ENCODE peak calls at places on chromosomes 4 and X, in nine cellular contexts. One of them, this sample, is unnamed. For H3K36me3, the result is how much of the 10 kb centered on the place peaks cover.

GRCh38 chrX:51803833-51804232 is 60.6 kb downstream of the GSPT2 start:
- DNase-seq in endodermal cell: no peak
- DNase-seq in lower lobe of right lung: no peak
- DNase-seq in fibroblast of lung: no peak
- DNase-seq in PC-9: no peak
- DNase-seq in CD4-positive, alpha-beta memory T cell: no peak
- DNase-seq in esophagus squamous epithelium: no peak
- DNase-seq in CD8-positive, alpha-beta memory T cell: no peak
- DNase-seq in transverse colon: no peak
- DNase-seq in this sample: no peak

GRCh38 chrX:2767631-2768455 is 16.0 kb downstream of the XG start:
- DNase-seq in CD8-positive, alpha-beta memory T cell: no peak
- DNase-seq in transverse colon: peak
- DNase-seq in fibroblast of lung: peak
- DNase-seq in esophagus squamous epithelium: no peak
- DNase-seq in lower lobe of right lung: peak
- DNase-seq in PC-9: peak
- DNase-seq in endodermal cell: peak
- DNase-seq in CD4-positive, alpha-beta memory T cell: no peak
- DNase-seq in this sample: no peak

GRCh38 chrX:54093159-54093558 is 48.9 kb upstream of the PHF8 start:
- DNase-seq in transverse colon: no peak
- DNase-seq in PC-9: no peak
- DNase-seq in esophagus squamous epithelium: no peak
- DNase-seq in CD4-positive, alpha-beta memory T cell: no peak
- DNase-seq in fibroblast of lung: no peak
- DNase-seq in lower lobe of right lung: no peak
- DNase-seq in endodermal cell: no peak
- DNase-seq in CD8-positive, alpha-beta memory T cell: no peak
- DNase-seq in this sample: no peak

GRCh38 chrX:115030635-115031034 is 13.2 kb upstream of the IL13RA2 start:
- DNase-seq in endodermal cell: no peak
- DNase-seq in fibroblast of lung: no peak
- DNase-seq in CD4-positive, alpha-beta memory T cell: no peak
- DNase-seq in lower lobe of right lung: no peak
- DNase-seq in transverse colon: peak
- DNase-seq in PC-9: peak
- DNase-seq in esophagus squamous epithelium: no peak
- DNase-seq in CD8-positive, alpha-beta memory T cell: no peak
- DNase-seq in this sample: no peak

GRCh38 chr4:56181140-56181950 is 205.9 kb downstream of the AASDH start:
- DNase-seq in PC-9: no peak
- DNase-seq in CD4-positive, alpha-beta memory T cell: no peak
- DNase-seq in lower lobe of right lung: no peak
- DNase-seq in CD8-positive, alpha-beta memory T cell: no peak
- DNase-seq in transverse colon: no peak
- DNase-seq in endodermal cell: no peak
- DNase-seq in esophagus squamous epithelium: no peak
- DNase-seq in fibroblast of lung: peak
- DNase-seq in this sample: no peak

GRCh38 chrX:36431819-36432218 is 512.3 kb downstream of the CFAP47 start:
- DNase-seq in CD4-positive, alpha-beta memory T cell: no peak
- DNase-seq in CD8-positive, alpha-beta memory T cell: no peak
- DNase-seq in esophagus squamous epithelium: no peak
- DNase-seq in PC-9: no peak
- DNase-seq in lower lobe of right lung: no peak
- DNase-seq in transverse colon: no peak
- DNase-seq in endodermal cell: no peak
- DNase-seq in fibroblast of lung: peak
- DNase-seq in this sample: peak

GRCh38 chr4:156534205-156534604 is 437.4 kb downstream of the PDGFC start:
- DNase-seq in fibroblast of lung: no peak
- DNase-seq in CD4-positive, alpha-beta memory T cell: no peak
- DNase-seq in endodermal cell: no peak
- DNase-seq in lower lobe of right lung: no peak
- DNase-seq in transverse colon: no peak
- DNase-seq in PC-9: no peak
- DNase-seq in CD8-positive, alpha-beta memory T cell: no peak
- DNase-seq in esophagus squamous epithelium: no peak
- DNase-seq in this sample: no peak

GRCh38 chr4:95963456-95963855 is 123.6 kb downstream of the PDHA2 start:
- DNase-seq in fibroblast of lung: no peak
- DNase-seq in PC-9: no peak
- DNase-seq in CD4-positive, alpha-beta memory T cell: no peak
- DNase-seq in CD8-positive, alpha-beta memory T cell: no peak
- DNase-seq in lower lobe of right lung: no peak
- DNase-seq in esophagus squamous epithelium: no peak
- DNase-seq in endodermal cell: no peak
- DNase-seq in transverse colon: no peak
- DNase-seq in this sample: no peak

GRCh38 chrX:78555401-78555980 is 103.6 kb downstream of the RTL3 start:
- DNase-seq in fibroblast of lung: no peak
- DNase-seq in endodermal cell: no peak
- DNase-seq in CD4-positive, alpha-beta memory T cell: peak
- DNase-seq in PC-9: no peak
- DNase-seq in CD8-positive, alpha-beta memory T cell: peak
- DNase-seq in transverse colon: no peak
- DNase-seq in lower lobe of right lung: no peak
- DNase-seq in esophagus squamous epithelium: no peak
- DNase-seq in this sample: no peak

GRCh38 chr4:91099666-91100065 is 972.5 kb downstream of the CCSER1 start:
- DNase-seq in PC-9: no peak
- DNase-seq in esophagus squamous epithelium: no peak
- DNase-seq in CD4-positive, alpha-beta memory T cell: no peak
- DNase-seq in transverse colon: no peak
- DNase-seq in endodermal cell: no peak
- DNase-seq in lower lobe of right lung: no peak
- DNase-seq in CD8-positive, alpha-beta memory T cell: no peak
- DNase-seq in fibroblast of lung: no peak
- DNase-seq in this sample: no peak

GRCh38 chr4:164866817-164867490 is 10.0 kb upstream of the APELA start:
- DNase-seq in transverse colon: no peak
- DNase-seq in lower lobe of right lung: no peak
- DNase-seq in CD4-positive, alpha-beta memory T cell: no peak
- DNase-seq in CD8-positive, alpha-beta memory T cell: no peak
- DNase-seq in esophagus squamous epithelium: no peak
- DNase-seq in fibroblast of lung: no peak
- DNase-seq in PC-9: no peak
- DNase-seq in endodermal cell: peak
- DNase-seq in this sample: no peak

GRCh38 chr4:98656443-98656842 is 2.0 kb downstream of the TSPAN5 start:
- DNase-seq in PC-9: no peak
- DNase-seq in CD4-positive, alpha-beta memory T cell: no peak
- DNase-seq in endodermal cell: no peak
- DNase-seq in lower lobe of right lung: no peak
- DNase-seq in CD8-positive, alpha-beta memory T cell: no peak
- DNase-seq in esophagus squamous epithelium: no peak
- DNase-seq in transverse colon: no peak
- DNase-seq in fibroblast of lung: no peak
- DNase-seq in this sample: no peak

GRCh38 chr4:78131403-78131802 is 74.3 kb downstream of the FRAS1 start:
- DNase-seq in PC-9: no peak
- DNase-seq in endodermal cell: no peak
- DNase-seq in transverse colon: no peak
- DNase-seq in lower lobe of right lung: no peak
- DNase-seq in fibroblast of lung: peak
- DNase-seq in CD8-positive, alpha-beta memory T cell: no peak
- DNase-seq in esophagus squamous epithelium: no peak
- DNase-seq in CD4-positive, alpha-beta memory T cell: no peak
- DNase-seq in this sample: no peak

GRCh38 chrX:18883234-18883960 is 100.5 kb downstream of the PHKA2 start:
- DNase-seq in transverse colon: no peak
- DNase-seq in CD8-positive, alpha-beta memory T cell: no peak
- DNase-seq in lower lobe of right lung: peak
- DNase-seq in endodermal cell: peak
- DNase-seq in CD4-positive, alpha-beta memory T cell: no peak
- DNase-seq in fibroblast of lung: no peak
- DNase-seq in esophagus squamous epithelium: no peak
- DNase-seq in PC-9: peak
- DNase-seq in this sample: no peak

GRCh38 chr4:74018116-74018515 is 19.6 kb upstream of the CXCL5 start:
- DNase-seq in endodermal cell: no peak
- DNase-seq in lower lobe of right lung: no peak
- DNase-seq in CD4-positive, alpha-beta memory T cell: no peak
- DNase-seq in PC-9: no peak
- DNase-seq in esophagus squamous epithelium: no peak
- DNase-seq in CD8-positive, alpha-beta memory T cell: no peak
- DNase-seq in transverse colon: no peak
- DNase-seq in fibroblast of lung: no peak
- DNase-seq in this sample: no peak

GRCh38 chr4:118740869-118741268 is 55.7 kb downstream of the METTL14 start:
- DNase-seq in lower lobe of right lung: no peak
- DNase-seq in endodermal cell: no peak
- DNase-seq in fibroblast of lung: no peak
- DNase-seq in CD8-positive, alpha-beta memory T cell: no peak
- DNase-seq in CD4-positive, alpha-beta memory T cell: no peak
- DNase-seq in PC-9: no peak
- DNase-seq in transverse colon: no peak
- DNase-seq in esophagus squamous epithelium: no peak
- DNase-seq in this sample: no peak

GRCh38 chr4:4995103-4995761 is 24.0 kb downstream of the CYTL1 start:
- DNase-seq in fibroblast of lung: peak
- DNase-seq in esophagus squamous epithelium: no peak
- DNase-seq in PC-9: no peak
- DNase-seq in endodermal cell: peak
- DNase-seq in lower lobe of right lung: peak
- DNase-seq in transverse colon: peak
- DNase-seq in CD4-positive, alpha-beta memory T cell: no peak
- DNase-seq in CD8-positive, alpha-beta memory T cell: no peak
- DNase-seq in this sample: no peak

GRCh38 chr4:1219553-1219950 is 29.4 kb downstream of the CTBP1 start:
- DNase-seq in PC-9: no peak
- DNase-seq in lower lobe of right lung: no peak
- DNase-seq in fibroblast of lung: no peak
- DNase-seq in endodermal cell: no peak
- DNase-seq in CD8-positive, alpha-beta memory T cell: no peak
- DNase-seq in CD4-positive, alpha-beta memory T cell: no peak
- DNase-seq in esophagus squamous epithelium: no peak
- DNase-seq in transverse colon: no peak
- DNase-seq in this sample: no peak

GRCh38 chr4:1221155-1221870 is 27.6 kb downstream of the CTBP1 start:
- DNase-seq in esophagus squamous epithelium: no peak
- DNase-seq in CD8-positive, alpha-beta memory T cell: no peak
- DNase-seq in lower lobe of right lung: no peak
- DNase-seq in endodermal cell: no peak
- DNase-seq in transverse colon: no peak
- DNase-seq in CD4-positive, alpha-beta memory T cell: no peak
- DNase-seq in fibroblast of lung: no peak
- DNase-seq in PC-9: no peak
- DNase-seq in this sample: no peak

GRCh38 chr4:1222036-1222789 is 26.7 kb downstream of the CTBP1 start:
- DNase-seq in fibroblast of lung: no peak
- DNase-seq in PC-9: no peak
- DNase-seq in transverse colon: no peak
- DNase-seq in CD4-positive, alpha-beta memory T cell: no peak
- DNase-seq in CD8-positive, alpha-beta memory T cell: no peak
- DNase-seq in esophagus squamous epithelium: no peak
- DNase-seq in lower lobe of right lung: no peak
- DNase-seq in endodermal cell: no peak
- DNase-seq in this sample: no peak

GRCh38 chr4:1218892-1219552 is 29.9 kb downstream of the CTBP1 start:
- DNase-seq in CD8-positive, alpha-beta memory T cell: no peak
- DNase-seq in esophagus squamous epithelium: no peak
- DNase-seq in PC-9: no peak
- DNase-seq in fibroblast of lung: no peak
- DNase-seq in endodermal cell: no peak
- DNase-seq in lower lobe of right lung: no peak
- DNase-seq in transverse colon: peak
- DNase-seq in CD4-positive, alpha-beta memory T cell: no peak
- DNase-seq in this sample: no peak

GRCh38 chr4:1220566-1220965 is 28.4 kb downstream of the CTBP1 start:
- DNase-seq in CD8-positive, alpha-beta memory T cell: no peak
- DNase-seq in transverse colon: no peak
- DNase-seq in lower lobe of right lung: no peak
- DNase-seq in PC-9: no peak
- DNase-seq in esophagus squamous epithelium: no peak
- DNase-seq in endodermal cell: no peak
- DNase-seq in CD4-positive, alpha-beta memory T cell: no peak
- DNase-seq in fibroblast of lung: no peak
- DNase-seq in this sample: no peak
- H3K36me3 ChIP-seq in CD8-positive, alpha-beta memory T cell: under half
- H3K36me3 ChIP-seq in transverse colon: under half
- H3K36me3 ChIP-seq in lower lobe of right lung: half or more
- H3K36me3 ChIP-seq in PC-9: under half
- H3K36me3 ChIP-seq in esophagus squamous epithelium: half or more
- H3K36me3 ChIP-seq in endodermal cell: under half
- H3K36me3 ChIP-seq in CD4-positive, alpha-beta memory T cell: under half
- H3K36me3 ChIP-seq in fibroblast of lung: under half
- H3K36me3 ChIP-seq in this sample: under half

GRCh38 chrX:129932792-129933321 is 26.9 kb downstream of the UTP14A start:
- DNase-seq in endodermal cell: peak
- DNase-seq in fibroblast of lung: no peak
- DNase-seq in transverse colon: peak
- DNase-seq in CD4-positive, alpha-beta memory T cell: no peak
- DNase-seq in esophagus squamous epithelium: no peak
- DNase-seq in PC-9: no peak
- DNase-seq in CD8-positive, alpha-beta memory T cell: no peak
- DNase-seq in lower lobe of right lung: peak
- DNase-seq in this sample: no peak
- H3K4me3 ChIP-seq in endodermal cell: no peak
- H3K4me3 ChIP-seq in fibroblast of lung: peak
- H3K4me3 ChIP-seq in transverse colon: peak
- H3K4me3 ChIP-seq in CD4-positive, alpha-beta memory T cell: no peak
- H3K4me3 ChIP-seq in esophagus squamous epithelium: peak
- H3K4me3 ChIP-seq in PC-9: peak
- H3K4me3 ChIP-seq in CD8-positive, alpha-beta memory T cell: no peak
- H3K4me3 ChIP-seq in lower lobe of right lung: peak
- H3K4me3 ChIP-seq in this sample: peak

GRCh38 chr4:1295405-1296055 is 5.8 kb downstream of the MAEA start:
- DNase-seq in transverse colon: no peak
- DNase-seq in esophagus squamous epithelium: no peak
- DNase-seq in PC-9: no peak
- DNase-seq in CD8-positive, alpha-beta memory T cell: no peak
- DNase-seq in fibroblast of lung: no peak
- DNase-seq in endodermal cell: peak
- DNase-seq in CD4-positive, alpha-beta memory T cell: no peak
- DNase-seq in lower lobe of right lung: no peak
- DNase-seq in this sample: no peak
- H3K36me3 ChIP-seq in transverse colon: under half
- H3K36me3 ChIP-seq in esophagus squamous epithelium: under half
- H3K36me3 ChIP-seq in PC-9: under half
- H3K36me3 ChIP-seq in CD8-positive, alpha-beta memory T cell: under half
- H3K36me3 ChIP-seq in fibroblast of lung: under half
- H3K36me3 ChIP-seq in endodermal cell: under half
- H3K36me3 ChIP-seq in CD4-positive, alpha-beta memory T cell: under half
- H3K36me3 ChIP-seq in lower lobe of right lung: under half
- H3K36me3 ChIP-seq in this sample: under half

GRCh38 chr4:23878235-23878861 is 11.5 kb downstream of the PPARGC1A start:
- DNase-seq in CD8-positive, alpha-beta memory T cell: no peak
- DNase-seq in endodermal cell: no peak
- DNase-seq in fibroblast of lung: peak
- DNase-seq in CD4-positive, alpha-beta memory T cell: no peak
- DNase-seq in PC-9: no peak
- DNase-seq in transverse colon: no peak
- DNase-seq in lower lobe of right lung: no peak
- DNase-seq in esophagus squamous epithelium: no peak
- DNase-seq in this sample: no peak
- H3K4me3 ChIP-seq in CD8-positive, alpha-beta memory T cell: no peak
- H3K4me3 ChIP-seq in endodermal cell: no peak
- H3K4me3 ChIP-seq in fibroblast of lung: no peak
- H3K4me3 ChIP-seq in CD4-positive, alpha-beta memory T cell: no peak
- H3K4me3 ChIP-seq in PC-9: no peak
- H3K4me3 ChIP-seq in transverse colon: no peak
- H3K4me3 ChIP-seq in lower lobe of right lung: no peak
- H3K4me3 ChIP-seq in esophagus squamous epithelium: no peak
- H3K4me3 ChIP-seq in this sample: no peak

GRCh38 chr4:158993895-158994294 is 109.0 kb upstream of the RAPGEF2 start:
- DNase-seq in CD4-positive, alpha-beta memory T cell: no peak
- DNase-seq in endodermal cell: no peak
- DNase-seq in CD8-positive, alpha-beta memory T cell: no peak
- DNase-seq in transverse colon: no peak
- DNase-seq in lower lobe of right lung: no peak
- DNase-seq in fibroblast of lung: no peak
- DNase-seq in PC-9: no peak
- DNase-seq in esophagus squamous epithelium: no peak
- DNase-seq in this sample: no peak
- H3K36me3 ChIP-seq in CD4-positive, alpha-beta memory T cell: under half
- H3K36me3 ChIP-seq in endodermal cell: under half
- H3K36me3 ChIP-seq in CD8-positive, alpha-beta memory T cell: under half
- H3K36me3 ChIP-seq in transverse colon: under half
- H3K36me3 ChIP-seq in lower lobe of right lung: under half
- H3K36me3 ChIP-seq in fibroblast of lung: under half
- H3K36me3 ChIP-seq in PC-9: under half
- H3K36me3 ChIP-seq in esophagus squamous epithelium: under half
- H3K36me3 ChIP-seq in this sample: under half